ENCODE peak calls at places on chromosome 21, in seven cellular contexts. F is GM12878, O is HepG2, V is GM23338, K is endothelial cell of umbilical vein, E is transverse colon, U is spleen. H is an unnamed sample.

GRCh38 chr21:10273196-10273595 is 248.2 kb upstream of the TPTE start:
- DNase-seq in F (no peak), O (no peak), V (no peak), K (peak), E (no peak), U (no peak), H (no peak)

GRCh38 chr21:29230541-29231275 is 68.0 kb upstream of the BACH1 start:
- DNase-seq in F (no peak), O (no peak), V (no peak), K (no peak), E (no peak), U (no peak), H (no peak)

GRCh38 chr21:36097427-36098230 is 27.8 kb downstream of the CBR1 start:
- DNase-seq in F (peak), O (no peak), V (no peak), K (peak), E (no peak), U (no peak), H (peak)

GRCh38 chr21:33541105-33541711 is 709 bp downstream of the GART start:
- DNase-seq in F (peak), O (peak), V (peak), K (no peak), E (no peak), U (no peak), H (no peak)

GRCh38 chr21:29682800-29683199 is 257.0 kb downstream of the GRIK1 start:
- DNase-seq in F (no peak), O (no peak), V (no peak), K (no peak), E (no peak), U (no peak), H (no peak)

GRCh38 chr21:29378814-29379213 is 80.1 kb downstream of the BACH1 start:
- DNase-seq in F (no peak), O (no peak), V (no peak), K (no peak), E (no peak), U (no peak), H (no peak)

GRCh38 chr21:16419188-16419874 is 689.5 kb downstream of the USP25 start:
- DNase-seq in F (no peak), O (peak), V (peak), K (peak), E (peak), U (no peak), H (no peak)

GRCh38 chr21:45417256-45417950 is 12.4 kb downstream of the COL18A1 start:
- DNase-seq in F (no peak), O (no peak), V (no peak), K (no peak), E (no peak), U (peak), H (no peak)

GRCh38 chr21:18950045-18950740 is 546.6 kb upstream of the TMPRSS15 start:
- DNase-seq in F (no peak), O (no peak), V (no peak), K (no peak), E (no peak), U (no peak), H (no peak)

GRCh38 chr21:16079830-16080229 is 350.0 kb downstream of the USP25 start:
- DNase-seq in F (no peak), O (peak), V (no peak), K (no peak), E (no peak), U (no peak), H (no peak)

GRCh38 chr21:25462517-25462971 is 144.7 kb downstream of the MRPL39 start:
- DNase-seq in F (peak), O (no peak), V (no peak), K (peak), E (no peak), U (no peak), H (no peak)

GRCh38 chr21:25385912-25386474 is 221.3 kb downstream of the MRPL39 start:
- DNase-seq in F (no peak), O (peak), V (peak), K (peak), E (no peak), U (no peak), H (peak)

DNA sequence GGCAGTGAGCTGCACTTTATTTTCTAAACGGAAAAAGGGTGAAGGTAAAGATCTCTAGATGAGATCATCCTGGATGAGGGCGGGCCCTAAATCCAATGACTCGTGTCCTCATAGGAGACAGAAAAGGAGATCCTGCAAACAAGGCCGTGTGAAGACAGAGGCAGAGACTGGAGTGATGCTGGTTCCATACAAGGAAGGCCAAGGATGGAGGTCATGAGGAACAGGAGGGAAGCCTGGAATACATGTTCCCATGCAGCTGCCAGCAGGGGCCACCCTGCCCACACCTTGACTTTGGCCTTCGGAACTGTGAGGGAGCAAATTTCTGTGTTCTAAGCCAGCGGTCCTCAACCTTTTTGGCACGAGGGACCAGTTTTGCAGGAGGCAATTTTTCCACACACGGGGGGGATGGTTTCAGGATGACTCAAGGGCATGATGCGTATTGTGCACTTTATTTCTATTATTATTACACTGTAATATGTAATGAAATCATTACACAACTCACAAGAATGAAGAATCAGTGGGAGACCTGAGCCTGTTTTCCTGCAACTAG is 94.3 kb downstream of the PSMG1 start:
- DNase-seq in F (no peak), O (peak), V (no peak), K (peak), E (no peak), U (peak), H (no peak)
- TF ChIP-seq POLR2AphosphoS5 in F (no peak), O (no peak), V (no peak), K (no peak), E (no peak), U (no peak), H (no peak)

DNA sequence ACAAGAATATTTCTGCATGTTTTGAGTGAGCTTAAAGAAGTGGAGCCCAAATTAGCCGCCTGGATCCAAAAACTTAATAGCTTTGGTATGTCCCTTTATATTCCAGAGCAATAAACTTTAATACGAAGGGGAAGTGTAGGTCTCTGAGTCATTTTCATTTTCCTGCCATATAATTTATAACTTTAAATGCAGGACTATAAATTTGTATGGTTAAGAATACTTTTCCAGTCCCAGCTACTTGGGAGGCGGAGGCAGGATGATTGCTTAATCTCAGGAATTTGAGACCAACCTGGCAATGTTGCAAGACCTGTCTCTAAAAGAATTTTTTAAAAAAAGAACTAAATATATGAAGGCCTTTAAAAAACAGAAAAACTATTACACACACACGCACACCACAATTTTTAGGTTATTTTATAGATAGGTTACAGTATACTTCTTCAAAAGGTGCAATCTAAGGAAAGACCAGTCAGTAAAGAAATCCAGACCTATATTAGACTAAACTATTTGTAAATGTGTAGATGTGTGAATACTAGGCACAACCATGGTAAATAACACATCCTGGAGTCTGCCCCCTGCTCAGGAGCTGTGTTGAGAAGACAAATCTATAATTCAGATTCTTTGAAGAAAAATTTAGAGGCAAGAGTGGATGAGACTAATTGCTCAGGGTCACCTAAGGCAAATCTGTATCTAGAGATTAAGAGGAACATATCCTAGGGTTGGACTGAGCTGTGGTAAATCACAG is 80.3 kb downstream of the TTC3 start:
- DNase-seq in F (no peak), O (peak), V (no peak), K (peak), E (peak), U (no peak), H (peak)
- H3K27ac ChIP-seq in F (no peak), O (peak), V (no peak), K (peak), E (peak), U (no peak), H (peak)

DNA sequence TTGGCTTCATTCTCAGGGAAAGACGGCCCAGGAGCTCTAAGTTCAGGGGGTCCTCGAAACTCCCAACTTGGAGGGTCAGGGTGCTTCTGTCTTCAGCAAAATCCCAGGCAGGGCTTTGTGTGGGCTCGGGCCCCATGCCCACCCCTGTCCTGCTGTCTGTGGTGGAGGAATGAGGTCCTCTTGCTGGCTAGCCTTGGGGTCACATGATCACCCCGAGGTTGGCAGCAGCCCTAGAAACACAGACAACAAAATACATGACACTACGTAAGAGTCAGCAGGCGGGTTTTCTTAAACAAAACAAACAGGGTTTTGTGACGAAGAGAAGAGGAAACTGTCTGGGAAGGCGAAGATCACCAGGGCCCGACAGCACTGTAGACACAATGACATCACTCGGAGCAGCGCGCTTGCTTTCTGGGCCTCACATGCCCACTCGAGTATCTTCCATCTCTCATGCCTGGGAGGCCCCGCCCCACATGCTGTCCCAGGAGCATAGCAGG is 94.9 kb downstream of the SIK1 start:
- DNase-seq in F (no peak), O (no peak), V (no peak), K (peak), E (no peak), U (no peak), H (no peak)
- H3K4me3 ChIP-seq in F (no peak), O (no peak), V (no peak), K (no peak), E (no peak), U (no peak), H (no peak)

DNA sequence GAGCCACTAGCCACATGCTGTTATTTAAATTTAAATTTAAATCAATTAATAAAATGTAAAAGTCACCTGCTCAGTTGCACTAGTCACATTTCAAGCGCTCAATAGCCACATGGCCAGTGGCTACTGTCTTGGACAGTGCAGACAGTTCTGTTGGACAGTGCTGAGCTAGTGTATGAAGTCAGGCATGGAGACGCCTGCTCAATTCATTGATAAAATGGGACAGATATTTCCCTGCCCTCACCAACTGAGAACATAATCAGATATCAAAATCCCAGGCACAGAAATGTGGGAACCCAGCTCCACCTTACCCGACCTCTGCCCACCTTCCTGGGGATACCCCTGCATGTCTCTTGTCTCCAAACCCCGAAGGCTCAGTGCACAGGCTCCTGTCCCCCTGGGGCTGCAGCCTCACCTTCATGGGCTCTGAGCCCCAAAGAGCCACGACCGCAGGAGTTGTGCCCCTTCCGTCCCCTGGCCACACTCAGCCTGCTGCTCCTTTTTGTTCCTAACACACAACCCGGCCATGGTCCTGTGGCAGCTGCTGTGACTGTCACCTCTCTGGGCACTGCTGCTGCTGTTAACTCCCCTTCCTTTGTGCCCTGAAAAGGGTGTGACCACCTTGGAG is 63.5 kb downstream of the TCP10L start:
- DNase-seq in F (no peak), O (no peak), V (no peak), K (peak), E (no peak), U (no peak), H (no peak)
- TF ChIP-seq POLR2AphosphoS5 in F (no peak), O (no peak), V (no peak), K (peak), E (no peak), U (no peak), H (no peak)

GRCh38 chr21:28213221-28213620 is 779.5 kb downstream of the LTN1 start:
- DNase-seq in F (no peak), O (no peak), V (no peak), K (no peak), E (no peak), U (no peak), H (no peak)
- H3K27ac ChIP-seq in F (no peak), O (no peak), V (no peak), K (no peak), E (no peak), U (no peak), H (no peak)

GRCh38 chr21:26587621-26588260 is 14.7 kb upstream of the CYYR1 start:
- DNase-seq in F (no peak), O (no peak), V (no peak), K (peak), E (no peak), U (no peak), H (peak)
- H3K4me3 ChIP-seq in F (no peak), O (no peak), V (no peak), K (no peak), E (no peak), U (no peak), H (peak)

DNA sequence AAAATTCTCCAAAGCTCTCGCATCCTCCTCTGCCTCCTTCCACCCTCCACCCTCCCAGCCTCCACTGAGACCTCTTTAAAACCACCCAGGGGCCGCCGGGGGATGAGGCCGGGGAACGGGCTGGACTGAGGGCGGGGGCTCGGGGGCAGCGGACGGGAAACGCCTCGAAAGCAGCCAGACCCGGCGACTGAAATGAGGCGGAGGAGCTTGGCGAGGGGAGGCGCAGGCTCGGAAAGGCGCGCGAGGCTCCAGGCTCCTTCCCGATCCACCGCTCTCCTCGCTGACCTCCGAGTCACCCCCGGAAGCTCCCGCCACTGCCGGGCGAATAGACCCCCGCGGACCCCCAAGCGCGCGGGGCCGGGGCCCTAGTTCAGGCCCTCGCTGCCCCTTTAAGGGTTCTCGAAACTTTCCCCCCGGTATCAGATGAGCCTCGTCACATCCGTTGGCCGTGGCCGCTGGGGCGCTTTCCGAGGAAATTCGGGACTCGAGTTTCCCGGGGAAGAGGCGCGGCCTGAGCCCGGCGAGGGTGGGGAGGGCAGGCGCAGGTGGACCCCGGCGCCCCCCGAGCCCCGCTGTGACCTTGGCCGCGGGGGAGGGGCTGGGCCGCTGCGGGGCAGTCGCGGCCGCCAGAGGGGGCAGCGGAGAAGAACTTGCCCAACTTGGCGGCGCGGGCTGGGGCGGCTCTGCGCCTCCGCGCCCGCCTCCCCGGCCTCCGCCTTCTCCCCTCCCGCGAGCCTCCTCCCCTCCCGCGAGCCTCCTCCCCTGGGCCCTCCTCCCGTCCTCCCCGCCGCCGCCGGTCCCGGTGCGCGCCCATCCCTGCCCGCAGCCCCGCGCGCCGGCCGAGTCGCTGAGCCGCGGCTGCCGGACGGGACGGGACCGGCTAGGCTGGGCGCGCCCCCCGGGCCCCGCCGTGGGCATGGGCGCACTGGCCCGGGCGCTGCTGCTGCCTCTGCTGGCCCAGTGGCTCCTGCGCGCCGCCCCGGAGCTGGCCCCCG is at the start of gene BACE2:
- DNase-seq in F (no peak), O (no peak), V (peak), K (peak), E (peak), U (peak), H (no peak)
- TF ChIP-seq POLR2AphosphoS5 in F (no peak), O (no peak), V (no peak), K (peak), E (peak), U (peak), H (no peak)

GRCh38 chr21:34869541-34869940 is 179.6 kb downstream of the RUNX1 start:
- DNase-seq in F (no peak), O (no peak), V (no peak), K (no peak), E (no peak), U (no peak), H (no peak)
- H3K27ac ChIP-seq in F (no peak), O (no peak), V (no peak), K (no peak), E (no peak), U (no peak), H (no peak)

DNA sequence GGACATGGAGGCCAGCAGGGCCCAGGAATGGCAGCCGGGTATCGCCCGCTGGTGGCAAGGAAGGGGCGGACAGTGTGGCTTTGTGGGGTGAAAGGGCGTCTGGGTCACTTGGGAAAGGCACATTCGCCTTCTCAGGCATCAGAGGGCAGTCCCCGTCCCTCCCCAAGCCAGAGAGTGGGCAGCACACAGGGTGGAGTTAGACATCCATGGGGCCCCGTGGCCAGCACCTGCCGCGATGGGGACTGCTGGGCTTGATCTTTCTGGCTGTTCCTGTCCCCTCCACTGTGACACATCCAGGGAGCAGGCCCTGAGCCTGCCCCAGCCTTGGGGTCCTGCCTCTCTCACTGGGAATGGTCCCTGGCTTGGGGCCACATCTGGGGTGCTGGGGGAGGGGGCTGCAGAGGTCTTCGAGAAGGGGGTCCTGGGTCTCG is 4.0 kb upstream of the TRPM2 start:
- DNase-seq in F (no peak), O (no peak), V (no peak), K (no peak), E (no peak), U (no peak), H (no peak)
- H3K4me3 ChIP-seq in F (no peak), O (no peak), V (no peak), K (no peak), E (no peak), U (no peak), H (no peak)